ENCODE peak calls at places on chromosomes 3 and 15, in seven cellular contexts. Z, X, M, J, F, N and S are unnamed samples.

GRCh38 chr3:153599685-153600084 is 437.7 kb downstream of the RAP2B start:
- DNase-seq in Z (no peak), X (no peak), M (no peak), J (peak; percentile 5), F (no peak), N (no peak), S (peak; percentile 57)

GRCh38 chr3:194618858-194619608 is 14.2 kb downstream of the TMEM44 start:
- DNase-seq in Z (no peak), X (no peak), M (no peak), J (no peak), F (no peak), N (no peak), S (peak; percentile 31)

GRCh38 chr3:118447326-118447725 is 587.3 kb downstream of the IGSF11 start:
- DNase-seq in Z (no peak), X (no peak), M (no peak), J (no peak), F (no peak), N (no peak), S (no peak)

GRCh38 chr15:41982133-41982930 is 10.0 kb upstream of the EHD4 start:
- DNase-seq in Z (no peak), X (no peak), M (no peak), J (no peak), F (no peak), N (no peak), S (peak; percentile 22)

GRCh38 chr3:151445283-151446001 is 15.4 kb downstream of the IGSF10 start:
- DNase-seq in Z (no peak), X (no peak), M (no peak), J (no peak), F (no peak), N (no peak), S (no peak)

GRCh38 chr15:48842501-48842900 is 31.6 kb upstream of the CEP152 start:
- DNase-seq in Z (no peak), X (no peak), M (no peak), J (no peak), F (no peak), N (no peak), S (no peak)

GRCh38 chr15:99466701-99467337 is 99.0 kb upstream of the MEF2A start:
- DNase-seq in Z (no peak), X (no peak), M (no peak), J (no peak), F (no peak), N (no peak), S (no peak)

GRCh38 chr15:84649706-84650105 is 4.4 kb downstream of the WDR73 start:
- DNase-seq in Z (no peak), X (no peak), M (no peak), J (no peak), F (no peak), N (no peak), S (no peak)

GRCh38 chr3:177680442-177680821 is 483.1 kb upstream of the TBL1XR1 start:
- DNase-seq in Z (no peak), X (no peak), M (no peak), J (no peak), F (no peak), N (no peak), S (no peak)

GRCh38 chr3:114496021-114496434 is 202.2 kb downstream of the TIGIT start:
- DNase-seq in Z (no peak), X (no peak), M (no peak), J (no peak), F (no peak), N (no peak), S (peak; percentile 53)

GRCh38 chr3:138774529-138775253 is 60.0 kb downstream of the PIK3CB start:
- DNase-seq in Z (no peak), X (no peak), M (no peak), J (peak; percentile 73), F (no peak), N (no peak), S (no peak)

GRCh38 chr3:128736598-128736997 is 10.6 kb downstream of the RAB7A start:
- DNase-seq in Z (no peak), X (no peak), M (no peak), J (no peak), F (no peak), N (no peak), S (no peak)

GRCh38 chr3:170330366-170330765 is 27.1 kb upstream of the SKIL start:
- DNase-seq in Z (no peak), X (no peak), M (no peak), J (peak; percentile 19), F (no peak), N (no peak), S (peak; percentile 62)

GRCh38 chr3:176964656-176965055 is 232.6 kb downstream of the TBL1XR1 start:
- DNase-seq in Z (no peak), X (no peak), M (no peak), J (no peak), F (no peak), N (no peak), S (no peak)

GRCh38 chr3:8497582-8497981 is 4.0 kb upstream of the LMCD1 start:
- DNase-seq in Z (no peak), X (no peak), M (no peak), J (no peak), F (no peak), N (no peak), S (no peak)

GRCh38 chr3:194270627-194271458 is 80.3 kb downstream of the CPN2 start:
- DNase-seq in Z (no peak), X (no peak), M (peak; percentile 24), J (peak; percentile 94), F (no peak), N (no peak), S (peak; percentile 96)